ENCODE peak calls at places on chromosomes 3 and 15, in nine cellular contexts. E is aorta, T is IMR-90, D is fibroblast of lung, F is PC-3, Z is Panc1, I is hepatocyte, H is BE2C, C is K562. Y is an unnamed sample. For H3K4me1, the result is how much of the 10 kb centered on the place peaks cover.

GRCh38 chr3:98750520-98750919 is 12.6 kb upstream of the ST3GAL6 start:
- DNase-seq in E (no peak), T (peak), D (peak), F (peak), Z (no peak), I (no peak), H (no peak), C (no peak), Y (no peak)

GRCh38 chr15:56320861-56321260 is 44.4 kb upstream of the TEX9 start:
- DNase-seq in E (no peak), T (no peak), D (peak), F (peak), Z (no peak), I (no peak), H (no peak), C (no peak), Y (no peak)

GRCh38 chr3:17755836-17756235 is 13.4 kb upstream of the TBC1D5 start:
- DNase-seq in E (no peak), T (no peak), D (no peak), F (no peak), Z (no peak), I (no peak), H (no peak), C (no peak), Y (no peak)

GRCh38 chr3:15102256-15102655 is 3.3 kb upstream of the RBSN start:
- DNase-seq in E (peak), T (no peak), D (no peak), F (peak), Z (no peak), I (no peak), H (no peak), C (no peak), Y (no peak)

GRCh38 chr3:66133853-66134445 is 86.9 kb upstream of the SLC25A26 start:
- DNase-seq in E (no peak), T (no peak), D (no peak), F (no peak), Z (no peak), I (no peak), H (no peak), C (no peak), Y (no peak)

GRCh38 chr3:190877925-190878324 is 15.4 kb upstream of the GMNC start:
- DNase-seq in E (no peak), T (no peak), D (no peak), F (no peak), Z (no peak), I (no peak), H (peak), C (peak), Y (no peak)

GRCh38 chr3:18443670-18444596 is 18.8 kb upstream of the SATB1 start:
- DNase-seq in E (peak), T (no peak), D (peak), F (peak), Z (no peak), I (peak), H (no peak), C (no peak), Y (peak)

GRCh38 chr3:107710851-107711250 is 188.1 kb downstream of the BBX start:
- DNase-seq in E (peak), T (peak), D (peak), F (peak), Z (no peak), I (peak), H (no peak), C (peak), Y (no peak)

GRCh38 chr3:170997966-170998913 is 28.3 kb downstream of the SLC2A2 start:
- DNase-seq in E (no peak), T (peak), D (peak), F (no peak), Z (no peak), I (peak), H (no peak), C (no peak), Y (no peak)

GRCh38 chr15:60353245-60353940 is 44.4 kb downstream of the ANXA2 start:
- DNase-seq in E (no peak), T (peak), D (peak), F (peak), Z (no peak), I (no peak), H (no peak), C (no peak), Y (no peak)

GRCh38 chr3:99532246-99532645 is 106.1 kb upstream of the COL8A1 start:
- DNase-seq in E (peak), T (peak), D (peak), F (peak), Z (peak), I (peak), H (peak), C (peak), Y (peak)

GRCh38 chr3:116148881-116149530 is 296.3 kb downstream of the LSAMP start:
- DNase-seq in E (no peak), T (peak), D (peak), F (peak), Z (peak), I (no peak), H (no peak), C (no peak), Y (no peak)

GRCh38 chr15:90787881-90788280 is 70.7 kb downstream of the BLM start:
- DNase-seq in E (no peak), T (peak), D (peak), F (no peak), Z (no peak), I (no peak), H (no peak), C (no peak), Y (peak)

GRCh38 chr3:36919439-36920160 is 25.3 kb downstream of the TRANK1 start:
- DNase-seq in E (no peak), T (no peak), D (no peak), F (no peak), Z (no peak), I (peak), H (no peak), C (no peak), Y (no peak)

GRCh38 chr3:194270627-194271458 is 80.3 kb downstream of the CPN2 start:
- DNase-seq in E (peak), T (no peak), D (peak), F (no peak), Z (no peak), I (peak), H (peak), C (no peak), Y (no peak)

GRCh38 chr3:134002326-134002725 is 27.4 kb downstream of the SLCO2A1 start:
- DNase-seq in E (no peak), T (peak), D (peak), F (no peak), Z (no peak), I (no peak), H (no peak), C (no peak), Y (no peak)

GRCh38 chr3:65303431-65303830 is 615.6 kb upstream of the ADAMTS9 start:
- DNase-seq in E (no peak), T (no peak), D (no peak), F (no peak), Z (no peak), I (no peak), H (no peak), C (no peak), Y (no peak)

GRCh38 chr15:66786222-66786621 is 84.2 kb downstream of the SMAD6 start:
- DNase-seq in E (no peak), T (no peak), D (no peak), F (no peak), Z (no peak), I (no peak), H (no peak), C (no peak), Y (no peak)

GRCh38 chr3:126646662-126647061 is 8.3 kb downstream of the TXNRD3 start:
- DNase-seq in E (no peak), T (peak), D (peak), F (no peak), Z (no peak), I (no peak), H (no peak), C (no peak), Y (no peak)

GRCh38 chr3:134232146-134232545 is 18.5 kb downstream of the RYK start:
- DNase-seq in E (no peak), T (peak), D (peak), F (peak), Z (no peak), I (no peak), H (no peak), C (no peak), Y (peak)

GRCh38 chr3:191380001-191380400 is 49.7 kb upstream of the UTS2B start:
- DNase-seq in E (no peak), T (no peak), D (no peak), F (no peak), Z (no peak), I (no peak), H (no peak), C (no peak), Y (no peak)

GRCh38 chr15:32120577-32121465 is 90.5 kb downstream of the CHRNA7 start:
- DNase-seq in E (no peak), T (no peak), D (no peak), F (no peak), Z (no peak), I (no peak), H (no peak), C (no peak), Y (no peak)

GRCh38 chr3:107421170-107421792 is 44.0 kb downstream of the CCDC54 start:
- DNase-seq in E (no peak), T (peak), D (peak), F (peak), Z (peak), I (peak), H (no peak), C (peak), Y (peak)

GRCh38 chr3:13254028-13254951 is 165.8 kb downstream of the NUP210 start:
- DNase-seq in E (no peak), T (no peak), D (no peak), F (no peak), Z (no peak), I (no peak), H (no peak), C (no peak), Y (no peak)

GRCh38 chr15:70290708-70291107 is 193.0 kb upstream of the TLE3 start:
- DNase-seq in E (no peak), T (no peak), D (no peak), F (no peak), Z (no peak), I (no peak), H (no peak), C (no peak), Y (no peak)

GRCh38 chr3:94249491-94250079 is 186.7 kb downstream of the NSUN3 start:
- DNase-seq in E (peak), T (peak), D (peak), F (peak), Z (peak), I (peak), H (peak), C (peak), Y (peak)

GRCh38 chr3:45547764-45548683 is 46.5 kb upstream of the LIMD1 start:
- DNase-seq in E (peak), T (no peak), D (peak), F (no peak), Z (no peak), I (no peak), H (peak), C (no peak), Y (no peak)

GRCh38 chr3:177538064-177538742 is 340.9 kb upstream of the TBL1XR1 start:
- DNase-seq in E (peak), T (peak), D (peak), F (no peak), Z (no peak), I (no peak), H (no peak), C (no peak), Y (peak)

GRCh38 chr3:113953677-113954076 is 5.9 kb downstream of the ZDHHC23 start:
- DNase-seq in E (no peak), T (no peak), D (peak), F (no peak), Z (no peak), I (no peak), H (no peak), C (no peak), Y (no peak)

GRCh38 chr15:57559875-57560274 is 31.8 kb upstream of the MYZAP start:
- DNase-seq in E (peak), T (no peak), D (no peak), F (peak), Z (peak), I (peak), H (peak), C (peak), Y (peak)

GRCh38 chr3:40841131-40841530 is 316.4 kb downstream of the ZNF621 start:
- DNase-seq in E (no peak), T (no peak), D (no peak), F (no peak), Z (no peak), I (no peak), H (no peak), C (no peak), Y (no peak)

GRCh38 chr3:72745146-72745976 is 102.9 kb downstream of the SHQ1 start:
- DNase-seq in E (no peak), T (peak), D (peak), F (peak), Z (no peak), I (peak), H (peak), C (peak), Y (no peak)

GRCh38 chr15:75565062-75565970 is 13.8 kb downstream of the PTPN9 start:
- DNase-seq in E (no peak), T (peak), D (peak), F (no peak), Z (no peak), I (no peak), H (no peak), C (no peak), Y (no peak)

GRCh38 chr3:127375151-127375937 is 87.5 kb upstream of the PRR20G start:
- DNase-seq in E (no peak), T (no peak), D (no peak), F (no peak), Z (no peak), I (no peak), H (no peak), C (no peak), Y (no peak)

GRCh38 chr15:39598186-39598850 is 17.4 kb downstream of the THBS1 start:
- DNase-seq in E (no peak), T (peak), D (no peak), F (peak), Z (no peak), I (no peak), H (no peak), C (no peak), Y (no peak)

GRCh38 chr3:192435241-192435640 is 292.1 kb downstream of the FGF12 start:
- DNase-seq in E (no peak), T (no peak), D (no peak), F (no peak), Z (no peak), I (no peak), H (no peak), C (no peak), Y (no peak)

GRCh38 chr15:74229686-74230085 is 6.4 kb upstream of the CCDC33 start:
- DNase-seq in E (no peak), T (no peak), D (no peak), F (no peak), Z (no peak), I (no peak), H (peak), C (no peak), Y (no peak)

GRCh38 chr3:41684802-41685740 is 276.8 kb downstream of the ULK4 start:
- DNase-seq in E (no peak), T (no peak), D (peak), F (no peak), Z (no peak), I (no peak), H (no peak), C (no peak), Y (no peak)

GRCh38 chr3:147378186-147378503 is 28.2 kb downstream of the ZIC4 start:
- DNase-seq in E (no peak), T (no peak), D (no peak), F (no peak), Z (no peak), I (no peak), H (no peak), C (no peak), Y (no peak)

GRCh38 chr3:147380996-147381376 is 25.4 kb downstream of the ZIC4 start:
- DNase-seq in E (no peak), T (no peak), D (no peak), F (no peak), Z (no peak), I (no peak), H (no peak), C (no peak), Y (no peak)

GRCh38 chr3:147381610-147382009 is 24.7 kb downstream of the ZIC4 start:
- DNase-seq in E (no peak), T (no peak), D (no peak), F (no peak), Z (no peak), I (no peak), H (no peak), C (no peak), Y (peak)

GRCh38 chr3:147379651-147380050 is 26.7 kb downstream of the ZIC4 start:
- DNase-seq in E (no peak), T (no peak), D (no peak), F (no peak), Z (no peak), I (no peak), H (no peak), C (no peak), Y (no peak)

GRCh38 chr3:147380271-147380995 is 25.9 kb downstream of the ZIC4 start:
- DNase-seq in E (no peak), T (no peak), D (no peak), F (no peak), Z (no peak), I (no peak), H (no peak), C (no peak), Y (peak)
- H3K4me1 ChIP-seq in E (under half), T (under half), D (under half), F (under half), Z (under half), I (under half), H (under half), C (under half), Y (under half)

GRCh38 chr3:12155833-12156232 is 2.9 kb downstream of the TIMP4 start:
- DNase-seq in E (no peak), T (peak), D (peak), F (peak), Z (no peak), I (peak), H (peak), C (peak), Y (no peak)

GRCh38 chr3:12159227-12159601 is 502 bp upstream of the TIMP4 start:
- DNase-seq in E (no peak), T (no peak), D (no peak), F (no peak), Z (no peak), I (peak), H (no peak), C (no peak), Y (no peak)

GRCh38 chr3:12157026-12157425 is 1.7 kb downstream of the TIMP4 start:
- DNase-seq in E (no peak), T (no peak), D (no peak), F (no peak), Z (no peak), I (no peak), H (no peak), C (no peak), Y (no peak)

GRCh38 chr3:12155264-12155663 is 3.4 kb downstream of the TIMP4 start:
- DNase-seq in E (no peak), T (no peak), D (no peak), F (no peak), Z (no peak), I (no peak), H (no peak), C (no peak), Y (no peak)

DNA sequence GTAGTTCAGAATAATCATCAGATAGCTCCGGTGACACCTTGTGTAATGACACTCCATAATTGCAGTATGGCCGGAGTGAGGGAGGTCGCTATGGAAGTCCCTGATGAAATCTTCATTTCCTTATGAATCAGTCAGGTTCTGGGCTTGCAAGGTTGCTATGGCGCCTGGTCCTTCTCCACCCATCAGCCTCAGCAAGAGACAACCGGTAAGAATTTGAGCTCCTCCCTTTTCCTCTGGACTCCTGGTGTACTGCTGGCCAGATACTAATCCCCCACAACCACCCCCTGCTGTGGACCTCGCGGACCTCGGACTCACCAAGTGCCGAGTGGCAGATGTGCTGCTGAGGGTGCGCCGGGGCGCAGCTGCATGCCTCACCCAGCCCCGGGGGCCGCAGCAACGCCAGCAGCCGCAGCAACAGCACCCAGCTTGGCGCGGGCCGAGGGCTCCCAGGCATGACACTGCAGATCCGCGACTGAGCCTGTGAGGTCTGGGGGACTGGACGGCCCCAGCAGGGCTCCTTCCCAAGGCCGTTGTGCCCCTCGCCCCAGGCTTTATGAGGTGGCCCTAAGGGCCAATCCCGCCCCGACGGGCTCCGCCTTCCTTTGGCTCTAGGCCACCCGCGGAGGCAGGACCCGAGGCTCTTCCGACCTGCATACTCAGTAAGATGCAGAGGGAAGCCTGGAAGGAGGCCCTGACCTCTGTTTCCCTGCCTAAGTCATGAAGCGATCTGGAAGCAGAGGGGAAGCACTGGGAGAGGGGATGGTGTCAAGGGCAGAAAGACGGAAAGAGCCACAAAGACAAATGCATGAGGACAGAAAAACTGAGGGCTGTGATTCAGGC is at the start of gene TIMP4:
- DNase-seq in E (peak), T (peak), D (peak), F (peak), Z (no peak), I (peak), H (no peak), C (no peak), Y (peak)
- H3K4me3 ChIP-seq in E (peak), T (no peak), D (peak), F (peak), Z (no peak), I (peak), H (no peak), C (no peak), Y (no peak)

GRCh38 chr15:42493694-42494093 is 1.7 kb upstream of the SNAP23 start:
- DNase-seq in E (no peak), T (no peak), D (no peak), F (no peak), Z (no peak), I (no peak), H (no peak), C (no peak), Y (no peak)

GRCh38 chr15:42494998-42495360 is 455 bp upstream of the SNAP23 start:
- DNase-seq in E (peak), T (peak), D (peak), F (peak), Z (no peak), I (peak), H (no peak), C (peak), Y (no peak)

GRCh38 chr15:42491540-42492225 is 742 bp upstream of the ZNF106 start:
- DNase-seq in E (no peak), T (peak), D (peak), F (peak), Z (no peak), I (peak), H (no peak), C (no peak), Y (no peak)

GRCh38 chr15:42498212-42499038 is 3.0 kb downstream of the SNAP23 start:
- DNase-seq in E (no peak), T (no peak), D (no peak), F (no peak), Z (no peak), I (peak), H (no peak), C (peak), Y (peak)

GRCh38 chr15:42495361-42496212 is at the start of gene SNAP23:
- DNase-seq in E (peak), T (peak), D (peak), F (peak), Z (peak), I (peak), H (peak), C (peak), Y (peak)
- H3K4me1 ChIP-seq in E (under half), T (under half), D (under half), F (under half), Z (under half), I (under half), H (under half), C (under half), Y (under half)

DNA sequence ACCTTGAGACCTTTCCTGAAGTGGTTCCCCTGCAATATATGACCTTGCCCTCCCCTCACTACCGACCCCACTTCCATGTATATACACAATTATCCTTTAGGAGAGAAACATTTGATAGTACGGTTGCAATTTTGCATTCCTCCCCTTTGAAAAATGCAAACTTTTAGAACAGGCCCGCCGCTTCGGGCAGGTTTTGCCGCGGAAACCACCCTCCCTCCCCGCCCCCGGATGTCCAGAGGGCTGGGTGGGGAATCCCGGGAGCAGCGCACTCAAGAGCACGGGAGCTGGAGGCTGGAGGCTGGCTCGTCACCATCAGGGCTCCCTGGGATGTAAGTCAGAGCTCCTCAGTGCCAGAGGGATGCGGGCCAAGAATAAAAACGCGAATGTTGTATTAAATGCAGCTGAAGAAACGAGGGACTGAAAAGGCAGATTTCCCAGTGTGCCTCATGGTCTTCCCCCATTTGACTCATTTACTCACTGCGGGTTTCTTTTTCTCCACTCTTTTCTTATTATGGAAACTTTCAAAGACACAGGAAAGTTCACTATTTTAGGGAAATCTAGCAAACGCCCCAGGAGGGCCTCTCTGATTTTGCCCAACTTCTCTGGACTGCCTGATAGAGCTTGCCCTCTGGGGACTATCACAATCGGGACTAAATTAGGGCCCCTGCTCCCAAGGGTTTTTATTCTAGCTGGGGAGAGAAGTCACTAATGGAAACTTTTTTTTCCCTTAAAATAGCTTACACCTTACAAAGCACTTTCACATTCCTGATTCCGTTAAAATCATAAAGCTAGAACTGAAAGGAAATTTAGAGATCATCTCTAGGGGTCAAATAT is 2.9 kb upstream of the USP3 start:
- DNase-seq in E (peak), T (peak), D (peak), F (peak), Z (no peak), I (peak), H (no peak), C (no peak), Y (no peak)
- H3K4me3 ChIP-seq in E (no peak), T (peak), D (peak), F (peak), Z (peak), I (no peak), H (no peak), C (no peak), Y (no peak)

Y was measured in HAP-1.